ENCODE peak calls at places on chromosomes 4 and X, in four cellular contexts. One of them, this sample, is unnamed.

GRCh38 chrX:9961750-9962149 is 5.4 kb upstream of the CLDN34 start:
- DNase-seq in GDM1: no peak
- DNase-seq in cardiac muscle cell: no peak
- DNase-seq in NCI-H2171 treated with DMSO at 0.1 percent for 48 hours: no peak
- DNase-seq in this sample: no peak

GRCh38 chr4:159019356-159019755 is 83.5 kb upstream of the RAPGEF2 start:
- DNase-seq in GDM1: no peak
- DNase-seq in cardiac muscle cell: peak; percentile 46
- DNase-seq in NCI-H2171 treated with DMSO at 0.1 percent for 48 hours: no peak
- DNase-seq in this sample: no peak

GRCh38 chr4:158176108-158176507 is 3.3 kb upstream of the GASK1B start:
- DNase-seq in GDM1: no peak
- DNase-seq in cardiac muscle cell: no peak
- DNase-seq in NCI-H2171 treated with DMSO at 0.1 percent for 48 hours: no peak
- DNase-seq in this sample: no peak

GRCh38 chr4:11106769-11107168 is 321.9 kb downstream of the HS3ST1 start:
- DNase-seq in GDM1: no peak
- DNase-seq in cardiac muscle cell: peak; percentile 62
- DNase-seq in NCI-H2171 treated with DMSO at 0.1 percent for 48 hours: peak; percentile 45
- DNase-seq in this sample: no peak

GRCh38 chr4:139214039-139214534 is 37.1 kb upstream of the ELF2 start:
- DNase-seq in GDM1: no peak
- DNase-seq in cardiac muscle cell: no peak
- DNase-seq in NCI-H2171 treated with DMSO at 0.1 percent for 48 hours: peak; percentile 82
- DNase-seq in this sample: peak; percentile 49

GRCh38 chr4:158371158-158371557 is 150.5 kb upstream of the RXFP1 start:
- DNase-seq in GDM1: no peak
- DNase-seq in cardiac muscle cell: peak; percentile 55
- DNase-seq in NCI-H2171 treated with DMSO at 0.1 percent for 48 hours: no peak
- DNase-seq in this sample: no peak

GRCh38 chrX:38882894-38883620 is 81.8 kb downstream of the MID1IP1 start:
- DNase-seq in GDM1: no peak
- DNase-seq in cardiac muscle cell: peak; percentile 41
- DNase-seq in NCI-H2171 treated with DMSO at 0.1 percent for 48 hours: no peak
- DNase-seq in this sample: no peak

GRCh38 chr4:19809989-19810388 is 441.7 kb upstream of the SLIT2 start:
- DNase-seq in GDM1: no peak
- DNase-seq in cardiac muscle cell: no peak
- DNase-seq in NCI-H2171 treated with DMSO at 0.1 percent for 48 hours: no peak
- DNase-seq in this sample: no peak

GRCh38 chrX:71177327-71177726 is 32.7 kb downstream of the NLGN3 start:
- DNase-seq in GDM1: no peak
- DNase-seq in cardiac muscle cell: no peak
- DNase-seq in NCI-H2171 treated with DMSO at 0.1 percent for 48 hours: no peak
- DNase-seq in this sample: peak; percentile 67

GRCh38 chr4:64146030-64146429 is 263.2 kb downstream of the TECRL start:
- DNase-seq in GDM1: no peak
- DNase-seq in cardiac muscle cell: no peak
- DNase-seq in NCI-H2171 treated with DMSO at 0.1 percent for 48 hours: no peak
- DNase-seq in this sample: no peak

GRCh38 chr4:108839333-108839732 is 76.5 kb upstream of the ETNPPL start:
- DNase-seq in GDM1: no peak
- DNase-seq in cardiac muscle cell: no peak
- DNase-seq in NCI-H2171 treated with DMSO at 0.1 percent for 48 hours: no peak
- DNase-seq in this sample: no peak

GRCh38 chr4:794911-795725 is 30.8 kb downstream of the CPLX1 start:
- DNase-seq in GDM1: no peak
- DNase-seq in cardiac muscle cell: no peak
- DNase-seq in NCI-H2171 treated with DMSO at 0.1 percent for 48 hours: peak; percentile 33
- DNase-seq in this sample: no peak

GRCh38 chr4:180598281-180598680 is 1644.9 kb upstream of the TENM3 start:
- DNase-seq in GDM1: no peak
- DNase-seq in cardiac muscle cell: no peak
- DNase-seq in NCI-H2171 treated with DMSO at 0.1 percent for 48 hours: no peak
- DNase-seq in this sample: no peak

GRCh38 chr4:145533011-145533410 is 51.4 kb downstream of the SMAD1 start:
- DNase-seq in GDM1: no peak
- DNase-seq in cardiac muscle cell: no peak
- DNase-seq in NCI-H2171 treated with DMSO at 0.1 percent for 48 hours: no peak
- DNase-seq in this sample: no peak

GRCh38 chrX:112083624-112084326 is 1.2 kb upstream of the TRPC5 start:
- DNase-seq in GDM1: no peak
- DNase-seq in cardiac muscle cell: no peak
- DNase-seq in NCI-H2171 treated with DMSO at 0.1 percent for 48 hours: no peak
- DNase-seq in this sample: no peak

GRCh38 chrX:135625995-135626394 is 87.4 kb upstream of the CT45A1 start:
- DNase-seq in GDM1: no peak
- DNase-seq in cardiac muscle cell: peak; percentile 0
- DNase-seq in NCI-H2171 treated with DMSO at 0.1 percent for 48 hours: no peak
- DNase-seq in this sample: no peak

GRCh38 chr4:170979736-170980135 is 833.5 kb upstream of the GALNTL6 start:
- DNase-seq in GDM1: no peak
- DNase-seq in cardiac muscle cell: no peak
- DNase-seq in NCI-H2171 treated with DMSO at 0.1 percent for 48 hours: no peak
- DNase-seq in this sample: no peak

GRCh38 chrX:9149831-9150230 is 115.9 kb upstream of the FAM9B start:
- DNase-seq in GDM1: no peak
- DNase-seq in cardiac muscle cell: no peak
- DNase-seq in NCI-H2171 treated with DMSO at 0.1 percent for 48 hours: no peak
- DNase-seq in this sample: no peak

GRCh38 chr4:138005486-138005885 is 236.7 kb downstream of the SLC7A11 start:
- DNase-seq in GDM1: no peak
- DNase-seq in cardiac muscle cell: no peak
- DNase-seq in NCI-H2171 treated with DMSO at 0.1 percent for 48 hours: no peak
- DNase-seq in this sample: no peak

GRCh38 chr4:142168181-142168580 is 531.8 kb downstream of the IL15 start:
- DNase-seq in GDM1: no peak
- DNase-seq in cardiac muscle cell: no peak
- DNase-seq in NCI-H2171 treated with DMSO at 0.1 percent for 48 hours: no peak
- DNase-seq in this sample: no peak

GRCh38 chr4:15003441-15003890 is 1.2 kb downstream of the CPEB2 start:
- DNase-seq in GDM1: peak; percentile 39
- DNase-seq in cardiac muscle cell: peak; percentile 53
- DNase-seq in NCI-H2171 treated with DMSO at 0.1 percent for 48 hours: no peak
- DNase-seq in this sample: peak; percentile 63

GRCh38 chr4:4397441-4397819 is 10.5 kb downstream of the NSG1 start:
- DNase-seq in GDM1: no peak
- DNase-seq in cardiac muscle cell: no peak
- DNase-seq in NCI-H2171 treated with DMSO at 0.1 percent for 48 hours: no peak
- DNase-seq in this sample: no peak

GRCh38 chrX:124619710-124620109 is 273.3 kb downstream of the SH2D1A start:
- DNase-seq in GDM1: no peak
- DNase-seq in cardiac muscle cell: no peak
- DNase-seq in NCI-H2171 treated with DMSO at 0.1 percent for 48 hours: no peak
- DNase-seq in this sample: no peak

GRCh38 chr4:180953572-180953971 is 1289.6 kb upstream of the TENM3 start:
- DNase-seq in GDM1: no peak
- DNase-seq in cardiac muscle cell: no peak
- DNase-seq in NCI-H2171 treated with DMSO at 0.1 percent for 48 hours: no peak
- DNase-seq in this sample: no peak

GRCh38 chrX:103644125-103644524 is 15.3 kb downstream of the TCEAL1 start:
- DNase-seq in GDM1: no peak
- DNase-seq in cardiac muscle cell: no peak
- DNase-seq in NCI-H2171 treated with DMSO at 0.1 percent for 48 hours: no peak
- DNase-seq in this sample: no peak

GRCh38 chrX:15855562-15856256 is 1.1 kb upstream of the AP1S2 start:
- DNase-seq in GDM1: no peak
- DNase-seq in cardiac muscle cell: no peak
- DNase-seq in NCI-H2171 treated with DMSO at 0.1 percent for 48 hours: no peak
- DNase-seq in this sample: no peak

GRCh38 chr4:4677825-4678522 is 136.1 kb upstream of the STX18 start:
- DNase-seq in GDM1: no peak
- DNase-seq in cardiac muscle cell: peak; percentile 84
- DNase-seq in NCI-H2171 treated with DMSO at 0.1 percent for 48 hours: no peak
- DNase-seq in this sample: no peak

GRCh38 chrX:12439396-12439795 is 301.1 kb downstream of the FRMPD4 start:
- DNase-seq in GDM1: no peak
- DNase-seq in cardiac muscle cell: no peak
- DNase-seq in NCI-H2171 treated with DMSO at 0.1 percent for 48 hours: no peak
- DNase-seq in this sample: no peak

GRCh38 chr4:186472948-186473347 is 82.4 kb downstream of the MTNR1A start:
- DNase-seq in GDM1: no peak
- DNase-seq in cardiac muscle cell: peak; percentile 66
- DNase-seq in NCI-H2171 treated with DMSO at 0.1 percent for 48 hours: peak; percentile 0
- DNase-seq in this sample: no peak

GRCh38 chr4:151584101-151584500 is 175.1 kb downstream of the FHIP1A start:
- DNase-seq in GDM1: no peak
- DNase-seq in cardiac muscle cell: no peak
- DNase-seq in NCI-H2171 treated with DMSO at 0.1 percent for 48 hours: no peak
- DNase-seq in this sample: no peak

GRCh38 chr4:52837716-52838558 is 24.2 kb upstream of the RASL11B start:
- DNase-seq in GDM1: no peak
- DNase-seq in cardiac muscle cell: peak; percentile 43
- DNase-seq in NCI-H2171 treated with DMSO at 0.1 percent for 48 hours: peak; percentile 83
- DNase-seq in this sample: no peak

GRCh38 chr4:104524026-104524425 is 29.3 kb upstream of the CXXC4 start:
- DNase-seq in GDM1: no peak
- DNase-seq in cardiac muscle cell: no peak
- DNase-seq in NCI-H2171 treated with DMSO at 0.1 percent for 48 hours: no peak
- DNase-seq in this sample: no peak

GRCh38 chr4:70927502-70928139 is 25.5 kb downstream of the MOB1B start:
- DNase-seq in GDM1: no peak
- DNase-seq in cardiac muscle cell: no peak
- DNase-seq in NCI-H2171 treated with DMSO at 0.1 percent for 48 hours: no peak
- DNase-seq in this sample: no peak

GRCh38 chr4:10243856-10244255 is 127.3 kb upstream of the WDR1 start:
- DNase-seq in GDM1: no peak
- DNase-seq in cardiac muscle cell: no peak
- DNase-seq in NCI-H2171 treated with DMSO at 0.1 percent for 48 hours: no peak
- DNase-seq in this sample: no peak

GRCh38 chr4:181138116-181138515 is 1105.1 kb upstream of the TENM3 start:
- DNase-seq in GDM1: no peak
- DNase-seq in cardiac muscle cell: no peak
- DNase-seq in NCI-H2171 treated with DMSO at 0.1 percent for 48 hours: no peak
- DNase-seq in this sample: peak; percentile 26

GRCh38 chr4:64581422-64581821 is 172.2 kb upstream of the TECRL start:
- DNase-seq in GDM1: no peak
- DNase-seq in cardiac muscle cell: peak; percentile 60
- DNase-seq in NCI-H2171 treated with DMSO at 0.1 percent for 48 hours: no peak
- DNase-seq in this sample: no peak